ENCODE peak calls at places on chromosomes 11 and 22, in six cellular contexts. H is cardiac muscle cell; G is ELR; B is RCC 7860; T is nucleus accumbens; O is stimulated activated naive CD8-positive, alpha-beta T cell treated with anti-CD3 and anti-CD28 coated beads, Interleukin-15, amount 100 ng/mL, for 72 hours. J is an unnamed sample.

GRCh38 chr11:130476922-130477491 is 28.6 kb downstream of the ADAMTS15 start:
- DNase-seq in H (no peak), G (no peak), B (no peak), T (no peak), O (no peak), J (no peak)

GRCh38 chr11:8809605-8810272 is 101.2 kb upstream of the AKIP1 start:
- DNase-seq in H (no peak), G (no peak), B (no peak), T (no peak), O (no peak), J (no peak)

GRCh38 chr22:36467946-36468345 is 13.5 kb downstream of the TXN2 start:
- DNase-seq in H (peak), G (peak), B (peak), T (no peak), O (peak), J (no peak)

GRCh38 chr22:17366830-17367229 is 2.4 kb upstream of the CECR2 start:
- DNase-seq in H (peak), G (peak), B (no peak), T (peak), O (peak), J (no peak)

GRCh38 chr11:114525682-114526081 is 34.0 kb downstream of the NXPE1 start:
- DNase-seq in H (no peak), G (no peak), B (no peak), T (no peak), O (no peak), J (no peak)

GRCh38 chr22:37465721-37466120 is 20.5 kb downstream of the MFNG start:
- DNase-seq in H (no peak), G (no peak), B (no peak), T (no peak), O (no peak), J (no peak)

GRCh38 chr22:29509298-29509697 is 29.3 kb downstream of the NEFH start:
- DNase-seq in H (no peak), G (no peak), B (no peak), T (no peak), O (no peak), J (no peak)

GRCh38 chr22:44020981-44021380 is 3.1 kb upstream of the PARVB start:
- DNase-seq in H (no peak), G (peak), B (no peak), T (no peak), O (no peak), J (no peak)

GRCh38 chr11:45450189-45450588 is 164.0 kb upstream of the SYT13 start:
- DNase-seq in H (peak), G (no peak), B (no peak), T (no peak), O (no peak), J (no peak)

GRCh38 chr11:46675288-46675851 is 25.0 kb downstream of the ARHGAP1 start:
- DNase-seq in H (peak), G (peak), B (no peak), T (peak), O (no peak), J (no peak)

GRCh38 chr22:42648368-42649260 is 578 bp downstream of the CYB5R3 start:
- DNase-seq in H (peak), G (peak), B (peak), T (no peak), O (no peak), J (no peak)

GRCh38 chr11:107293677-107294344 is 163.8 kb downstream of the CWF19L2 start:
- DNase-seq in H (no peak), G (no peak), B (no peak), T (no peak), O (no peak), J (no peak)

GRCh38 chr11:13635290-13635689 is 33.2 kb upstream of the FAR1 start:
- DNase-seq in H (no peak), G (no peak), B (no peak), T (no peak), O (no peak), J (no peak)

GRCh38 chr11:4167758-4168157 is 73.2 kb downstream of the RRM1 start:
- DNase-seq in H (no peak), G (no peak), B (no peak), T (no peak), O (no peak), J (no peak)

GRCh38 chr11:122808494-122808893 is 29.8 kb upstream of the CRTAM start:
- DNase-seq in H (peak), G (peak), B (no peak), T (no peak), O (no peak), J (no peak)

GRCh38 chr22:49229483-49230193 is 598.0 kb downstream of the BRD1 start:
- DNase-seq in H (no peak), G (no peak), B (no peak), T (no peak), O (no peak), J (no peak)

GRCh38 chr22:27597703-27598444 is 203.7 kb downstream of the MN1 start:
- DNase-seq in H (peak), G (peak), B (peak), T (no peak), O (no peak), J (no peak)

GRCh38 chr11:114180301-114181055 is 115.7 kb upstream of the NNMT start:
- DNase-seq in H (peak), G (no peak), B (peak), T (no peak), O (no peak), J (peak)

GRCh38 chr11:208917-209260 is 1.4 kb downstream of the RIC8A start:
- DNase-seq in H (no peak), G (peak), B (no peak), T (no peak), O (no peak), J (no peak)

GRCh38 chr22:46390652-46391301 is 55.3 kb downstream of the TRMU start:
- DNase-seq in H (peak), G (peak), B (no peak), T (no peak), O (no peak), J (no peak)

GRCh38 chr22:33000342-33001280 is 57.6 kb downstream of the SYN3 start:
- DNase-seq in H (peak), G (peak), B (no peak), T (peak), O (peak), J (peak)

GRCh38 chr11:37504066-37504611 is 906.1 kb upstream of the RAG2 start:
- DNase-seq in H (peak), G (peak), B (peak), T (no peak), O (peak), J (no peak)

GRCh38 chr11:61111786-61112517 is 9.7 kb downstream of the CD5 start:
- DNase-seq in H (no peak), G (no peak), B (no peak), T (no peak), O (peak), J (no peak)

GRCh38 chr11:44622190-44622650 is 56.8 kb downstream of the CD82 start:
- DNase-seq in H (no peak), G (no peak), B (no peak), T (no peak), O (peak), J (no peak)

GRCh38 chr11:35144811-35145210 is 5.8 kb downstream of the CD44 start:
- DNase-seq in H (peak), G (peak), B (no peak), T (no peak), O (no peak), J (no peak)

GRCh38 chr22:28917747-28918543 is 34.6 kb downstream of the ZNRF3 start:
- DNase-seq in H (peak), G (no peak), B (no peak), T (no peak), O (no peak), J (peak)

GRCh38 chr11:85595285-85595884 is 31.8 kb downstream of the DLG2 start:
- DNase-seq in H (peak), G (peak), B (peak), T (no peak), O (no peak), J (no peak)

GRCh38 chr11:96664108-96664507 is 274.3 kb downstream of the JRKL start:
- DNase-seq in H (peak), G (no peak), B (no peak), T (no peak), O (no peak), J (no peak)

GRCh38 chr11:95500466-95500865 is 269.5 kb upstream of the SESN3 start:
- DNase-seq in H (no peak), G (no peak), B (no peak), T (no peak), O (no peak), J (no peak)

GRCh38 chr22:23113067-23113846 is 28.5 kb downstream of the RSPH14 start:
- DNase-seq in H (peak), G (no peak), B (no peak), T (peak), O (no peak), J (peak)

GRCh38 chr11:17699157-17700114 is 19.9 kb upstream of the MYOD1 start:
- DNase-seq in H (peak), G (no peak), B (no peak), T (no peak), O (no peak), J (no peak)

GRCh38 chr11:126231725-126232459 is 20.3 kb downstream of the FAM118B start:
- DNase-seq in H (peak), G (no peak), B (no peak), T (no peak), O (no peak), J (no peak)